ENCODE peak calls at places on chromosome 15, in five cellular contexts. D, W, Q, K and G are unnamed samples.

GRCh38 chr15:50181983-50182232 is at the start of gene SLC27A2:
- DNase-seq in D (peak; percentile 69), W (no peak), Q (peak; percentile 63), K (no peak), G (peak; percentile 2)

GRCh38 chr15:49135893-49136292 is 19.5 kb downstream of the COPS2 start:
- DNase-seq in D (no peak), W (peak; percentile 74), Q (no peak), K (no peak), G (peak; percentile 95)

GRCh38 chr15:94346272-94346671 is 114.9 kb downstream of the MCTP2 start:
- DNase-seq in D (peak; percentile 48), W (peak; percentile 19), Q (no peak), K (no peak), G (peak; percentile 15)

GRCh38 chr15:27342991-27343390 is 372.0 kb downstream of the GABRG3 start:
- DNase-seq in D (peak; percentile 77), W (no peak), Q (no peak), K (no peak), G (no peak)

GRCh38 chr15:41862515-41863116 is 24.0 kb downstream of the PLA2G4B start:
- DNase-seq in D (peak; percentile 49), W (no peak), Q (no peak), K (no peak), G (no peak)

GRCh38 chr15:93205413-93205812 is 116.4 kb upstream of the RGMA start:
- DNase-seq in D (no peak), W (no peak), Q (no peak), K (no peak), G (no peak)

GRCh38 chr15:42800731-42801474 is 64.0 kb upstream of the CDAN1 start:
- DNase-seq in D (no peak), W (no peak), Q (no peak), K (no peak), G (no peak)

GRCh38 chr15:52163321-52164190 is 27.6 kb downstream of the GNB5 start:
- DNase-seq in D (no peak), W (no peak), Q (no peak), K (no peak), G (no peak)

GRCh38 chr15:59687831-59688230 is 1.3 kb downstream of the BNIP2 start:
- DNase-seq in D (no peak), W (peak; percentile 36), Q (no peak), K (no peak), G (peak; percentile 57)